ENCODE peak calls at places on chromosome 17, in four cellular contexts. J, L, M and A are unnamed samples.

GRCh38 chr17:50055055-50055425 is 870 bp upstream of the ITGA3 start:
- DNase-seq in L (peak), M (no peak), J (no peak), A (peak)

GRCh38 chr17:55391764-55392467 is 29.7 kb downstream of the MMD start:
- DNase-seq in J (no peak), M (no peak), L (no peak), A (no peak)

GRCh38 chr17:81854974-81855774 is 5.2 kb downstream of the P4HB start:
- DNase-seq in J (no peak), M (no peak), L (no peak), A (no peak)

GRCh38 chr17:17669081-17669850 is 12.0 kb upstream of the RAI1 start:
- DNase-seq in J (peak), L (no peak), M (no peak), A (peak)

GRCh38 chr17:73431401-73432205 is 119.8 kb upstream of the CDC42EP4 start:
- DNase-seq in M (no peak), L (no peak), J (no peak), A (no peak)

GRCh38 chr17:41914358-41914766 is 4.4 kb downstream of the ACLY start:
- DNase-seq in J (no peak), M (no peak), L (no peak), A (no peak)

GRCh38 chr17:45293413-45294211 is 23.2 kb downstream of the MAP3K14 start:
- DNase-seq in L (peak), M (no peak), J (no peak), A (no peak)

GRCh38 chr17:57868007-57868774 is 18.3 kb upstream of the MRPS23 start:
- DNase-seq in J (no peak), L (peak), M (no peak), A (no peak)

GRCh38 chr17:60107526-60108257 is 29.0 kb upstream of the HEATR6 start:
- DNase-seq in L (no peak), M (no peak), J (no peak), A (no peak)

GRCh38 chr17:81556863-81557262 is 4.7 kb upstream of the FAAP100 start:
- DNase-seq in M (no peak), J (no peak), L (no peak), A (peak)